ENCODE peak calls at places on chromosomes 2 and 18, in seven cellular contexts. U is adrenal gland, F is GM23338, C is pancreas, L is neuronal stem cell, M is A673, B is mammary epithelial cell. O is an unnamed sample.
A peak's percentile ranks its signal among the peaks of the same experiment; 100 is the strongest.

GRCh38 chr2:62407838-62408589 is 98.0 kb downstream of the TMEM17 start:
- DNase-seq in U (no peak), F (no peak), C (no peak), L (no peak), M (no peak), B (no peak), O (no peak)

GRCh38 chr2:47721296-47721695 is 61.6 kb upstream of the MSH6 start:
- DNase-seq in U (no peak), F (no peak), C (no peak), L (peak; percentile 33), M (no peak), B (no peak), O (no peak)

GRCh38 chr2:101697124-101697793 is at the start of gene MAP4K4:
- DNase-seq in U (peak; percentile 76), F (peak; percentile 83), C (peak; percentile 86), L (peak; percentile 67), M (peak; percentile 93), B (peak; percentile 83), O (peak; percentile 67)

GRCh38 chr18:22713511-22713910 is 219.6 kb upstream of the RBBP8 start:
- DNase-seq in U (no peak), F (no peak), C (no peak), L (no peak), M (no peak), B (no peak), O (no peak)

GRCh38 chr2:121099329-121100318 is 185.4 kb downstream of the TFCP2L1 start:
- DNase-seq in U (no peak), F (peak; percentile 68), C (no peak), L (no peak), M (no peak), B (no peak), O (peak; percentile 63)

GRCh38 chr2:240236217-240237111 is 96.0 kb upstream of the OTOS start:
- DNase-seq in U (peak; percentile 76), F (no peak), C (peak; percentile 73), L (no peak), M (peak; percentile 28), B (no peak), O (no peak)

GRCh38 chr2:70850905-70851304 is 15.3 kb upstream of the CD207 start:
- DNase-seq in U (no peak), F (no peak), C (no peak), L (no peak), M (no peak), B (peak; percentile 9), O (no peak)

GRCh38 chr2:20496069-20496468 is 49.2 kb downstream of the RHOB start:
- DNase-seq in U (peak; percentile 80), F (no peak), C (no peak), L (no peak), M (no peak), B (peak; percentile 61), O (no peak)

GRCh38 chr2:96301897-96302296 is 3.4 kb downstream of the SNRNP200 start:
- DNase-seq in U (no peak), F (no peak), C (no peak), L (no peak), M (no peak), B (no peak), O (no peak)

GRCh38 chr2:199315299-199316179 is 142.2 kb downstream of the SATB2 start:
- DNase-seq in U (peak; percentile 10), F (peak; percentile 72), C (no peak), L (peak; percentile 56), M (peak; percentile 39), B (peak; percentile 7), O (peak; percentile 53)

GRCh38 chr2:143717053-143717452 is 587.8 kb downstream of the ARHGAP15 start:
- DNase-seq in U (no peak), F (no peak), C (no peak), L (no peak), M (no peak), B (no peak), O (no peak)

GRCh38 chr2:183269956-183270355 is 145.7 kb downstream of the NUP35 start:
- DNase-seq in U (no peak), F (no peak), C (no peak), L (no peak), M (peak; percentile 50), B (no peak), O (no peak)

GRCh38 chr2:16663121-16663905 is 2.3 kb downstream of the CYRIA start:
- DNase-seq in U (no peak), F (no peak), C (no peak), L (no peak), M (no peak), B (no peak), O (peak; percentile 51)
- H3K4me1 ChIP-seq in U (peaks cover 65% of the 10 kb centered on the region), F (peaks cover 11% of the 10 kb centered on the region), C (peaks cover 4% of the 10 kb centered on the region), L (peaks cover 13% of the 10 kb centered on the region), M (peaks cover 69% of the 10 kb centered on the region), B (peaks cover 6% of the 10 kb centered on the region), O (peaks cover 29% of the 10 kb centered on the region)

GRCh38 chr2:166376488-166376828 is 714 bp upstream of the SCN9A start:
- DNase-seq in U (no peak), F (no peak), C (no peak), L (no peak), M (no peak), B (no peak), O (no peak)

GRCh38 chr2:166375205-166375735 is 474 bp downstream of the SCN9A start:
- DNase-seq in U (peak; percentile 6), F (peak; percentile 32), C (no peak), L (no peak), M (no peak), B (no peak), O (no peak)

GRCh38 chr2:166373951-166374350 is 1.8 kb downstream of the SCN9A start:
- DNase-seq in U (peak; percentile 10), F (peak; percentile 9), C (no peak), L (no peak), M (peak; percentile 79), B (peak; percentile 81), O (peak; percentile 63)

GRCh38 chr2:166376873-166377272 is 1.1 kb upstream of the SCN9A start:
- DNase-seq in U (no peak), F (no peak), C (no peak), L (no peak), M (no peak), B (no peak), O (no peak)

GRCh38 chr2:166375736-166376487 is at the start of gene SCN9A:
- DNase-seq in U (peak; percentile 50), F (peak; percentile 94), C (peak; percentile 91), L (peak; percentile 82), M (peak; percentile 88), B (peak; percentile 56), O (no peak)
- H3K27ac ChIP-seq in U (no peak within 1 kb of the TSS), F (peak within 1 kb of the TSS; percentile 56), C (peak within 1 kb of the TSS; percentile 71), L (no peak within 1 kb of the TSS), M (no peak within 1 kb of the TSS), B (no peak within 1 kb of the TSS), O (no peak within 1 kb of the TSS)

DNA sequence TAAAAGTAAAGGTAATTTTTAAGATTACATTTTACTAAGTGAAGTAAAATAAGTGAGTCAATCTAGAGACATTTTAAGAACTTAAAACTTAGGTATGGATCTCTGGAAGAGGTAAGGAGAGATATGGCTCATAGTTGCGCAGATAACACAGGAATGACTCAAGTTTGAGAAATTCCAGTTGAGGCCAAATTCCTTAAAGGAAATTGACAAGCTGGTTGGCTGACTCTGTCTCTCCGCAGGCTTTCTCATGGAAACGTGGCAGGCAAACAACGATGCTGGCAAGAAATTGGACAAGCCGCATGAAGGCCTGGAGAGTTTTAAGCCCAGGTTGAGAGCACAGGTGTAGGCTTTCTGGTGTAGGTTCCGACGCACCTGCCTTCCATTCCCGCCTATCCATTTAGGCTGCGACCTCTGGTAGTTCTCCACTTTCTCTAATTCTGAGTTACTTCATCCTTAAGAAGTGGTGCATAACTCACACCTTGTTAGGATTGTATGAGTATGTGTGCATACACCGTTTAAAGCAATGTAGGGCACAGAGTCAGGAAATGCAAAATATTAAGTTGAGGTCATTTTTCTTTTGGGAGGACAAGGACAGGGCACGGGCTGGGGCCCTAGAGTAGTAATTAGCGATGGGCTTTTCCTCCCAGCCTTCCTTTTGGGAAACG is 589 bp upstream of the DAW1 start:
- DNase-seq in U (no peak), F (peak; percentile 37), C (no peak), L (no peak), M (no peak), B (no peak), O (no peak)
- H3K4me3 ChIP-seq in U (no peak overlapping the region), F (peak overlapping the region; percentile 77), C (peak overlapping the region; percentile 39), L (peak overlapping the region; percentile 73), M (peak overlapping the region; percentile 28), B (no peak overlapping the region), O (no peak overlapping the region)

GRCh38 chr2:230717595-230717994 is 5.0 kb downstream of the CAB39 start:
- DNase-seq in U (no peak), F (peak; percentile 62), C (no peak), L (peak; percentile 12), M (no peak), B (no peak), O (no peak)
- H3K4me1 ChIP-seq in U (peaks cover 32% of the 10 kb centered on the region), F (peaks cover 70% of the 10 kb centered on the region), C (peaks cover 39% of the 10 kb centered on the region), L (peaks cover 2% of the 10 kb centered on the region), M (peaks cover 11% of the 10 kb centered on the region), B (peaks cover 19% of the 10 kb centered on the region), O (peaks cover 43% of the 10 kb centered on the region)

DNA sequence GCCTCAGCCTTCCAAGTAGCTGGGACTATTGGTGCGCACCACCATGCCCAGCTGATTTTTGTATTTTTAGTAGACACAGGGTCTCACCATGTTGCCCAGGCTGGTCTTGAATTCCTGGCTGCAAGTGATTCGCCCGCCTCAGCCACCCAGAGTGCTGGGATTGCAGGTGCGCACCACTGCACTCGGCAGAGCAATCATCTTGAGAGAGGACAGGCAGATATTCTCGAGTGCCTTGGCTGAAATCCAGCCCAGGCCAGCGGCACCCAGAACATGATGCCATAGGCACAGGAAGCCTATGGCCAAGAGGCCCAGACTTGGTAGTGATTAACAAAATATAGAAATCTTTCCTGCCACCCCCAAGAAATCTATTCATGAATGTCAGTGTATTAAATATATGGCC is 58.0 kb upstream of the PEX13 start:
- DNase-seq in U (no peak), F (no peak), C (no peak), L (no peak), M (no peak), B (no peak), O (no peak)
- H3K27ac ChIP-seq in U (no peak overlapping the region), F (no peak overlapping the region), C (no peak overlapping the region), L (no peak overlapping the region), M (no peak overlapping the region), B (peak overlapping the region; percentile 96), O (no peak overlapping the region)

GRCh38 chr2:210267698-210268097 is 42.5 kb upstream of the ACADL start:
- DNase-seq in U (no peak), F (no peak), C (no peak), L (no peak), M (no peak), B (no peak), O (no peak)
- H3K4me3 ChIP-seq in U (no peak overlapping the region), F (no peak overlapping the region), C (no peak overlapping the region), L (no peak overlapping the region), M (no peak overlapping the region), B (no peak overlapping the region), O (no peak overlapping the region)

GRCh38 chr18:63883617-63884016 is 3.9 kb upstream of the SERPINB2 start:
- DNase-seq in U (no peak), F (no peak), C (no peak), L (no peak), M (no peak), B (peak; percentile 52), O (no peak)
- H3K4me1 ChIP-seq in U (no peaks in the 10 kb centered on the region), F (no peaks in the 10 kb centered on the region), C (peaks cover 16% of the 10 kb centered on the region), L (no peaks in the 10 kb centered on the region), M (peaks cover 5% of the 10 kb centered on the region), B (peaks cover 35% of the 10 kb centered on the region), O (no peaks in the 10 kb centered on the region)